ENCODE peak calls at places on chromosomes 12 and 14, in four cellular contexts. N is omental fat pad; V is PC-3; E is stimulated activated CD4-positive, alpha-beta T cell treated with anti-CD3 and anti-CD28 coated beads, TNF-alpha, amount 100 ng/mL, for 48 hours. X is an unnamed sample.

GRCh38 chr12:109737631-109738030 is 24.0 kb downstream of the FAM222A start:
- DNase-seq in N (no peak), E (no peak), V (no peak), X (no peak)

GRCh38 chr14:103549361-103550311 is 12.8 kb downstream of the BAG5 start:
- DNase-seq in N (no peak), V (no peak), E (no peak), X (no peak)

GRCh38 chr12:64598831-64599230 is 11.5 kb upstream of the RASSF3 start:
- DNase-seq in E (no peak), V (no peak), N (no peak), X (no peak)

GRCh38 chr12:3213171-3213570 is 136.0 kb downstream of the TSPAN9 start:
- DNase-seq in E (no peak), V (no peak), N (no peak), X (no peak)

GRCh38 chr12:10722905-10723866 is at the start of gene YBX3:
- DNase-seq in N (peak), E (peak), V (peak), X (peak)

GRCh38 chr12:83802011-83802410 is 1110.6 kb downstream of the SLC6A15 start:
- DNase-seq in V (no peak), E (no peak), N (no peak), X (no peak)

GRCh38 chr12:17286874-17287273 is 680.9 kb upstream of the LMO3 start:
- DNase-seq in N (no peak), E (no peak), V (no peak), X (no peak)

GRCh38 chr12:11545438-11546330 is 103.8 kb upstream of the ETV6 start:
- DNase-seq in N (no peak), V (no peak), E (peak), X (no peak)

GRCh38 chr12:5656836-5657235 is 224.9 kb downstream of the NTF3 start:
- DNase-seq in E (no peak), V (no peak), N (no peak), X (no peak)

GRCh38 chr14:101817511-101818001 is 56.0 kb downstream of the PPP2R5C start:
- DNase-seq in N (no peak), E (no peak), V (no peak), X (no peak)

GRCh38 chr12:65798903-65799302 is 25.4 kb upstream of the HMGA2 start:
- DNase-seq in N (no peak), E (no peak), V (no peak), X (no peak)

GRCh38 chr12:19082365-19082911 is 47.1 kb upstream of the PLEKHA5 start:
- DNase-seq in V (no peak), N (no peak), E (no peak), X (no peak)

GRCh38 chr12:97616936-97617335 is 154.3 kb downstream of the RMST start:
- DNase-seq in N (no peak), E (no peak), V (no peak), X (no peak)

GRCh38 chr12:3409662-3410061 is 81.3 kb upstream of the PRMT8 start:
- DNase-seq in V (no peak), E (no peak), N (no peak), X (no peak)

GRCh38 chr12:89179983-89180382 is 172.3 kb downstream of the DUSP6 start:
- DNase-seq in E (no peak), V (peak), N (no peak), X (no peak)

X was measured in amniotic stem cell.